ENCODE peak calls at places on chromosome 1, in nine cellular contexts. S is HAP-1, N is PC-3, W is Panc1, Z is stomach, K is spleen, X is vagina, R is lower lobe of right lung, P is left lung. D is an unnamed sample.
A peak's percentile ranks its signal among the peaks of the same experiment; 100 is the strongest.

GRCh38 chr1:9404117-9404516 is 111.4 kb downstream of the SPSB1 start:
- DNase-seq in S (no peak), N (no peak), W (no peak), Z (no peak), K (no peak), X (no peak), R (no peak), P (no peak), D (no peak)

GRCh38 chr1:42690477-42691156 is 8.4 kb downstream of the YBX1 start:
- DNase-seq in S (no peak), N (no peak), W (no peak), Z (no peak), K (no peak), X (no peak), R (no peak), P (no peak), D (no peak)

GRCh38 chr1:15469836-15470495 is 5.9 kb upstream of the CELA2B start:
- DNase-seq in S (no peak), N (no peak), W (no peak), Z (no peak), K (no peak), X (no peak), R (no peak), P (no peak), D (no peak)

GRCh38 chr1:165248969-165249571 is 107.4 kb downstream of the LMX1A start:
- DNase-seq in S (no peak), N (no peak), W (no peak), Z (no peak), K (no peak), X (no peak), R (no peak), P (peak; percentile 36), D (no peak)

GRCh38 chr1:171794085-171794484 is 12.6 kb downstream of the METTL13 start:
- DNase-seq in S (no peak), N (peak; percentile 95), W (peak; percentile 59), Z (no peak), K (no peak), X (no peak), R (no peak), P (no peak), D (no peak)

GRCh38 chr1:247131236-247131635 is 27.1 kb upstream of the ZNF669 start:
- DNase-seq in S (no peak), N (no peak), W (no peak), Z (no peak), K (no peak), X (no peak), R (no peak), P (peak; percentile 50), D (no peak)

GRCh38 chr1:29354511-29355098 is 118.3 kb downstream of the PTPRU start:
- DNase-seq in S (no peak), N (no peak), W (no peak), Z (no peak), K (no peak), X (peak; percentile 84), R (no peak), P (no peak), D (no peak)

GRCh38 chr1:226973898-226974543 is 33.9 kb downstream of the COQ8A start:
- DNase-seq in S (no peak), N (peak; percentile 24), W (no peak), Z (no peak), K (no peak), X (no peak), R (no peak), P (no peak), D (no peak)

GRCh38 chr1:245209658-245210415 is 55.1 kb downstream of the KIF26B start:
- DNase-seq in S (no peak), N (no peak), W (no peak), Z (no peak), K (no peak), X (no peak), R (no peak), P (no peak), D (no peak)

DNA sequence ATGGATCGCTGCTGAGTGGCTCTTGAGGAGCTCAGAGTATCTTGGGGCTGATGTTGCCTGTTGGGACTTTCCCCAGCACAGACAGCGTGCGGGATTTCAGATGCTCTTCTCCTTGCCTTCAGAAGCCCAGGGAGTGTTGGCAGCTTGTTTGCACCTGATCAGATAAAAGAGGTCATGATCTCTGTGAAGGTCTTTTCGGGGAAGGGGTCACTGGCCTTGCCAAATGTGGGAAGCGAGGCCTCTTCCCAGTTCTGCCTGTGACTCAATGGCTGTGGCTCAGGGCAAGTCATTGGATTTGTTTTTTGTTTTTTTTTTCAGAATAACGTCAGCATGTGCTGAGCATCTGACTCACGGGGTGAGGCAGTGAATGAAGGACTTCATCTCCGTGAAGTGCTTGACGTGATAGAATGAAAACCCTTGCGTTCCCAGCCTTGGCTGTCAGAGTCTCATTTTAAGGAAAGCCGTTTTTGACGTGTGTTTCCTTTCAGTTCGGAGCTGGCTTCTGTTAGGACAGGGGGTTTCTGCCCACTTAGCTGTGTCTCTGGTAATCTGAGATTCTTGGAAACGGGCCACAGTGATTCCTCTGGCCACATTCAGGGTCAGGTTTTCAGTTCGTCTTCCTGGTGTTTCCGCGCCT is 46.7 kb downstream of the GALNT2 start:
- DNase-seq in S (no peak), N (peak; percentile 93), W (no peak), Z (no peak), K (no peak), X (no peak), R (no peak), P (no peak), D (peak; percentile 60)
- H3K4me3 ChIP-seq in S (no peak overlapping the region), N (peak overlapping the region; percentile 3), W (no peak overlapping the region), Z (no peak overlapping the region), K (no peak overlapping the region), X (no peak overlapping the region), R (no peak overlapping the region), P (no peak overlapping the region), D (no peak overlapping the region)

DNA sequence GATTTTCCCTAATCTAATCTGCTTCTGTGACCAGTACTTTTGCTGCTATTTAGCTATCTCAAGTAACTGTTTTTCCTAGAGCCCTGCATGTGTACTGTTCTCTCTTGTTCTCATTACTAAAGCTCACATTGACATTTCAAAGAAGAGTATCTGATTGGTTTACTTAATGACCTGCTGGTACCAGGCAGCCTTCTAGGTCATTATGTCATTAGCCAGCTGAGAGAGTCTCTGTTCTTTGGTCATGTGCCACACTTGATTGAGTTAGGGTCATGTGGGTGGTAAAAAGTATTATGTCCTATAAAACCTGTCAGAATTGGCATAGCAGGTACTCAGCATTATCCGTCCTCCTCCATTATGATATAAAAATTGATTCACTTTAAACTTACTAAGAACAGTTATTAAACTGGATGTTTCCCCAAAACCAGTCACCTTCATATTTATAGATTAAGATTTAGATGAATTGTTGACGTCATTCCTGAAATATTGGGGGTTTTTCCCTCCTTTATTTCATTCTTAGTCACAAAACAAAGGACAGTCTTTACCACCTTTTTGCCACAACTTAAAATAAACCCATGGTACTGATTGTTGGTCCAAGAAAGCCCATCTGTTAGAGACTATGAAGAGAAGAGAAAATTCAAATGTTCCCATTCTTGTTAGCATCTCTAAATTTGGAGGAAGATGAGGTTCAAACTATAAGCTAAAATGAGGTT is 22.2 kb downstream of the FNDC5 start:
- DNase-seq in S (no peak), N (no peak), W (no peak), Z (no peak), K (no peak), X (no peak), R (no peak), P (no peak), D (no peak)
- H3K36me3 ChIP-seq in S (peaks cover 41% of the 10 kb centered on the region), N (peaks cover 7% of the 10 kb centered on the region), W (peaks cover 16% of the 10 kb centered on the region), Z (peaks cover 62% of the 10 kb centered on the region), K (peaks cover 95% of the 10 kb centered on the region), X (peaks cover 33% of the 10 kb centered on the region), R (peaks cover 59% of the 10 kb centered on the region), P (peaks cover 61% of the 10 kb centered on the region), D (no peaks in the 10 kb centered on the region)

GRCh38 chr1:76425104-76425842 is 350.7 kb downstream of the ST6GALNAC3 start:
- DNase-seq in S (no peak), N (no peak), W (no peak), Z (no peak), K (no peak), X (no peak), R (no peak), P (no peak), D (no peak)
- H3K4me3 ChIP-seq in S (no peak overlapping the region), N (no peak overlapping the region), W (no peak overlapping the region), Z (no peak overlapping the region), K (no peak overlapping the region), X (no peak overlapping the region), R (no peak overlapping the region), P (no peak overlapping the region), D (no peak overlapping the region)

GRCh38 chr1:147072371-147073061 is 99.8 kb downstream of the PRKAB2 start:
- DNase-seq in S (no peak), N (no peak), W (no peak), Z (no peak), K (no peak), X (no peak), R (no peak), P (peak; percentile 76), D (no peak)
- H3K36me3 ChIP-seq in S (no peaks in the 10 kb centered on the region), N (no peaks in the 10 kb centered on the region), W (no peaks in the 10 kb centered on the region), Z (no peaks in the 10 kb centered on the region), K (no peaks in the 10 kb centered on the region), X (no peaks in the 10 kb centered on the region), R (no peaks in the 10 kb centered on the region), P (no peaks in the 10 kb centered on the region), D (no peaks in the 10 kb centered on the region)

GRCh38 chr1:1452882-1453281 is 3.4 kb downstream of the ATAD3C start:
- DNase-seq in S (no peak), N (no peak), W (no peak), Z (no peak), K (no peak), X (no peak), R (no peak), P (peak; percentile 61), D (no peak)

GRCh38 chr1:1449099-1449739 is at the start of gene ATAD3C:
- DNase-seq in S (no peak), N (no peak), W (no peak), Z (no peak), K (no peak), X (no peak), R (no peak), P (no peak), D (no peak)

GRCh38 chr1:1455366-1455884 is 5.9 kb downstream of the ATAD3C start:
- DNase-seq in S (no peak), N (no peak), W (no peak), Z (no peak), K (no peak), X (no peak), R (no peak), P (peak; percentile 64), D (no peak)

DNA sequence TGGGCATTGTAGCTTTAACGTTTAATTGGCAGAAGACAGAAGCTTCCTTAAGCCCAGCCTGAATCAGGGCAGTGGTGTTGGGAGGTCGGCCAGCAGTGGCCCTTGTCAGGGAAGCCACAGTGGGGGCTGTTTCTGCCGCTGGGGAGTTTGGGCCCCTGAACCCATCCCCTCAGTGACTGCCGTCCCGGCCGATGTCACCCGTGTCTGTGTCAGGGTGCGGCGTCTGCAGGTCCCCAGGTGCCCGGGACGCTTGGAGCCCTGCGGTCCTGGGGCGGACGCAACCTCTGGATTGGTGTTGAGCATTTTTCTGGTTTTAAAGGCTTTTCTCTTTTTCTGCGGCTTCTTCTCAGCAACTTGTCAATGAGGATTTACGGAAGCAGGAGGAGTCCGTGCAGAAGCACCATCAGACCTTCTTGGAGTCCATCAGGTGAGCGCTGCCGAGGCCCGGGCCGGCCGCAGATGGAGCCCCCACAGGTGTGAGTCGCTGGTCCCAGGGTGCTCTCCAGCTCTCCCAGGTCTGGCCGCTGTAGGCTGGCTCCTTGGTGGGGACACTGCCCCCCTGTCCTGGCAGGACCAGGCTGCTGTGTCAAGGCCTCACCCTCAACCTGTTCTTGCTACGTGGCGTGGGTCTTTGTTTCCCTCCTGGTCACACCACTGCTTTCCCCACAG is 2.3 kb downstream of the ATAD3C start:
- DNase-seq in S (no peak), N (no peak), W (no peak), Z (no peak), K (no peak), X (no peak), R (no peak), P (peak; percentile 62), D (no peak)
- H3K4me3 ChIP-seq in S (no peak overlapping the region), N (no peak overlapping the region), W (no peak overlapping the region), Z (no peak overlapping the region), K (no peak overlapping the region), X (no peak overlapping the region), R (no peak overlapping the region), P (no peak overlapping the region), D (no peak overlapping the region)

D was measured in right lobe of liver.